ENCODE peak calls at places on chromosome 14, in four cellular contexts. Q is germinal center, O is midbrain, X is M059J. T is an unnamed sample.

GRCh38 chr14:104705340-104706047 is 16.1 kb downstream of the INF2 start:
- DNase-seq in Q (no peak), O (no peak), X (no peak), T (no peak)

GRCh38 chr14:67622675-67623074 is 3.0 kb downstream of the ARG2 start:
- DNase-seq in Q (no peak), O (no peak), X (peak), T (peak)

GRCh38 chr14:53947452-53948180 is 9.0 kb downstream of the BMP4 start:
- DNase-seq in Q (no peak), O (no peak), X (peak), T (peak)

GRCh38 chr14:44613061-44613712 is 106.1 kb upstream of the FSCB start:
- DNase-seq in Q (no peak), O (no peak), X (no peak), T (no peak)

GRCh38 chr14:20489093-20489994 is 16.0 kb upstream of the RNASE10 start:
- DNase-seq in Q (no peak), O (no peak), X (peak), T (no peak)

GRCh38 chr14:69321601-69322330 is 61.8 kb downstream of the GALNT16 start:
- DNase-seq in Q (no peak), O (no peak), X (no peak), T (no peak)

GRCh38 chr14:105313381-105314286 is 914 bp upstream of the PACS2 start:
- DNase-seq in Q (peak), O (peak), X (no peak), T (no peak)

GRCh38 chr14:106174206-106174605 is 647.8 kb downstream of the TMEM121 start:
- DNase-seq in Q (no peak), O (no peak), X (no peak), T (no peak)

GRCh38 chr14:35351497-35351896 is 53.1 kb downstream of the NFKBIA start:
- DNase-seq in Q (no peak), O (no peak), X (no peak), T (no peak)

GRCh38 chr14:75003250-75004027 is 718 bp downstream of the EIF2B2 start:
- DNase-seq in Q (no peak), O (no peak), X (no peak), T (no peak)

GRCh38 chr14:38211258-38211735 is 3.6 kb downstream of the SSTR1 start:
- DNase-seq in Q (no peak), O (no peak), X (no peak), T (no peak)

GRCh38 chr14:72619071-72619710 is 274.7 kb downstream of the DPF3 start:
- DNase-seq in Q (no peak), O (no peak), X (peak), T (no peak)

GRCh38 chr14:87522575-87522974 is 470.4 kb downstream of the GALC start:
- DNase-seq in Q (no peak), O (no peak), X (no peak), T (no peak)

GRCh38 chr14:65222434-65222833 is 120.1 kb upstream of the MAX start:
- DNase-seq in Q (peak), O (peak), X (peak), T (peak)

GRCh38 chr14:104881369-104881979 is 16.4 kb downstream of the CEP170B start:
- DNase-seq in Q (no peak), O (no peak), X (no peak), T (no peak)

GRCh38 chr14:37862263-37862662 is 266.8 kb downstream of the TTC6 start:
- DNase-seq in Q (no peak), O (no peak), X (no peak), T (no peak)

GRCh38 chr14:104657563-104658324 is 31.7 kb upstream of the INF2 start:
- DNase-seq in Q (peak), O (no peak), X (no peak), T (no peak)

GRCh38 chr14:35861204-35861868 is 35.2 kb downstream of the BRMS1L start:
- DNase-seq in Q (no peak), O (no peak), X (no peak), T (no peak)

GRCh38 chr14:23123419-23123818 is 4.4 kb upstream of the CEBPE start:
- DNase-seq in Q (no peak), O (no peak), X (no peak), T (peak)

GRCh38 chr14:56580317-56580711 is 716 bp downstream of the TMEM260 start:
- DNase-seq in Q (no peak), O (no peak), X (no peak), T (no peak)

GRCh38 chr14:52922656-52923055 is 28.2 kb downstream of the FERMT2 start:
- DNase-seq in Q (no peak), O (no peak), X (peak), T (no peak)